ENCODE peak calls at places on chromosome 10, in six cellular contexts. C, X, L, A, N and E are unnamed samples.

GRCh38 chr10:75099952-75100763 is 11.3 kb upstream of the SAMD8 start:
- DNase-seq in C (peak; percentile 91), X (peak; percentile 60), L (no peak), A (peak; percentile 85), N (peak; percentile 84), E (peak; percentile 94)

GRCh38 chr10:132369636-132370185 is 27.3 kb upstream of the PWWP2B start:
- DNase-seq in C (no peak), X (no peak), L (no peak), A (no peak), N (no peak), E (no peak)

GRCh38 chr10:100562806-100563293 is 27.1 kb downstream of the HIF1AN start:
- DNase-seq in C (peak; percentile 86), X (no peak), L (no peak), A (no peak), N (no peak), E (peak; percentile 44)

GRCh38 chr10:127293640-127294039 is 97.2 kb upstream of the INSYN2A start:
- DNase-seq in C (no peak), X (no peak), L (no peak), A (peak; percentile 8), N (no peak), E (no peak)

GRCh38 chr10:8146650-8147049 is 92.2 kb downstream of the GATA3 start:
- DNase-seq in C (no peak), X (no peak), L (no peak), A (no peak), N (no peak), E (peak; percentile 22)

GRCh38 chr10:123073187-123073586 is 62.6 kb upstream of the HMX3 start:
- DNase-seq in C (no peak), X (no peak), L (no peak), A (no peak), N (no peak), E (no peak)

GRCh38 chr10:4704034-4704545 is 121.9 kb upstream of the AKR1E2 start:
- DNase-seq in C (peak; percentile 80), X (no peak), L (no peak), A (no peak), N (no peak), E (peak; percentile 25)

GRCh38 chr10:99854860-99855259 is 72.4 kb downstream of the ABCC2 start:
- DNase-seq in C (peak; percentile 81), X (no peak), L (no peak), A (no peak), N (no peak), E (peak; percentile 55)

GRCh38 chr10:34854147-34854601 is 39.1 kb upstream of the PARD3 start:
- DNase-seq in C (peak; percentile 49), X (no peak), L (no peak), A (no peak), N (no peak), E (peak; percentile 23)

GRCh38 chr10:99917963-99918825 is 91.6 kb downstream of the DNMBP start:
- DNase-seq in C (peak; percentile 59), X (peak; percentile 25), L (no peak), A (no peak), N (no peak), E (no peak)

GRCh38 chr10:64733980-64734379 is 1212.8 kb downstream of the REEP3 start:
- DNase-seq in C (no peak), X (no peak), L (no peak), A (no peak), N (no peak), E (no peak)

GRCh38 chr10:79981673-79982485 is 33.0 kb upstream of the SFTPD start:
- DNase-seq in C (peak; percentile 50), X (peak; percentile 81), L (no peak), A (no peak), N (no peak), E (peak; percentile 84)

GRCh38 chr10:91653214-91653875 is 20.5 kb upstream of the PPP1R3C start:
- DNase-seq in C (no peak), X (no peak), L (no peak), A (no peak), N (no peak), E (no peak)

GRCh38 chr10:129627442-129627841 is 160.4 kb downstream of the MGMT start:
- DNase-seq in C (no peak), X (no peak), L (no peak), A (no peak), N (no peak), E (no peak)

GRCh38 chr10:50607526-50607925 is 16.2 kb downstream of the SGMS1 start:
- DNase-seq in C (no peak), X (no peak), L (no peak), A (no peak), N (no peak), E (no peak)

GRCh38 chr10:60549686-60550085 is 160.0 kb upstream of the ANK3 start:
- DNase-seq in C (no peak), X (no peak), L (no peak), A (no peak), N (no peak), E (no peak)

GRCh38 chr10:82660983-82661382 is 786.0 kb downstream of the NRG3 start:
- DNase-seq in C (no peak), X (no peak), L (no peak), A (no peak), N (no peak), E (no peak)

GRCh38 chr10:8543361-8544056 is 489.0 kb downstream of the GATA3 start:
- DNase-seq in C (no peak), X (no peak), L (no peak), A (no peak), N (no peak), E (no peak)

GRCh38 chr10:90579602-90580242 is 278.1 kb downstream of the HTR7 start:
- DNase-seq in C (no peak), X (no peak), L (no peak), A (no peak), N (no peak), E (no peak)

GRCh38 chr10:103967433-103968142 is 648 bp downstream of the SLK start:
- DNase-seq in C (peak; percentile 65), X (no peak), L (no peak), A (no peak), N (peak; percentile 30), E (peak; percentile 25)

GRCh38 chr10:14325325-14325955 is 5.3 kb downstream of the FRMD4A start:
- DNase-seq in C (no peak), X (no peak), L (no peak), A (peak; percentile 33), N (peak; percentile 12), E (no peak)

GRCh38 chr10:86802709-86803108 is 46.3 kb downstream of the BMPR1A start:
- DNase-seq in C (no peak), X (no peak), L (no peak), A (no peak), N (no peak), E (no peak)

GRCh38 chr10:34163075-34163905 is 651.8 kb downstream of the PARD3 start:
- DNase-seq in C (peak; percentile 21), X (no peak), L (no peak), A (no peak), N (no peak), E (no peak)

GRCh38 chr10:110919349-110919931 is at the start of gene SHOC2:
- DNase-seq in C (peak; percentile 61), X (peak; percentile 100), L (no peak), A (peak; percentile 96), N (peak; percentile 91), E (no peak)

GRCh38 chr10:119441921-119442757 is 100.4 kb downstream of the RGS10 start:
- DNase-seq in C (no peak), X (no peak), L (no peak), A (no peak), N (no peak), E (no peak)

GRCh38 chr10:71302874-71303568 is 16.0 kb upstream of the SLC29A3 start:
- DNase-seq in C (peak; percentile 51), X (no peak), L (no peak), A (no peak), N (no peak), E (peak; percentile 61)